ENCODE peak calls at places on chromosome 15, in four cellular contexts. One of them, this sample, is unnamed.
A peak's percentile ranks its signal among the peaks of the same experiment; 100 is the strongest.

GRCh38 chr15:92812271-92812670 is 87.9 kb upstream of the CHD2 start:
- DNase-seq in endothelial cell of umbilical vein: no peak
- DNase-seq in IMR-90: no peak
- DNase-seq in K562: no peak
- DNase-seq in this sample: no peak

GRCh38 chr15:71586463-71586862 is 223.9 kb upstream of the NR2E3 start:
- DNase-seq in endothelial cell of umbilical vein: no peak
- DNase-seq in IMR-90: no peak
- DNase-seq in K562: no peak
- DNase-seq in this sample: no peak

GRCh38 chr15:61820212-61820611 is 240.0 kb downstream of the VPS13C start:
- DNase-seq in endothelial cell of umbilical vein: no peak
- DNase-seq in IMR-90: no peak
- DNase-seq in K562: no peak
- DNase-seq in this sample: no peak

GRCh38 chr15:36948982-36949381 is 151.4 kb downstream of the MEIS2 start:
- DNase-seq in endothelial cell of umbilical vein: no peak
- DNase-seq in IMR-90: no peak
- DNase-seq in K562: no peak
- DNase-seq in this sample: no peak

GRCh38 chr15:45048784-45049631 is 26.0 kb downstream of the SORD start:
- DNase-seq in endothelial cell of umbilical vein: no peak
- DNase-seq in IMR-90: peak; percentile 40
- DNase-seq in K562: peak; percentile 86
- DNase-seq in this sample: no peak

GRCh38 chr15:48005921-48006541 is 114.8 kb upstream of the SLC24A5 start:
- DNase-seq in endothelial cell of umbilical vein: no peak
- DNase-seq in IMR-90: no peak
- DNase-seq in K562: no peak
- DNase-seq in this sample: no peak

GRCh38 chr15:57297163-57297593 is 79.1 kb upstream of the CGNL1 start:
- DNase-seq in endothelial cell of umbilical vein: no peak
- DNase-seq in IMR-90: no peak
- DNase-seq in K562: no peak
- DNase-seq in this sample: no peak

GRCh38 chr15:100780208-100780800 is 99.3 kb upstream of the ALDH1A3 start:
- DNase-seq in endothelial cell of umbilical vein: no peak
- DNase-seq in IMR-90: no peak
- DNase-seq in K562: no peak
- DNase-seq in this sample: no peak

GRCh38 chr15:27592036-27592725 is 506.9 kb downstream of the OCA2 start:
- DNase-seq in endothelial cell of umbilical vein: no peak
- DNase-seq in IMR-90: no peak
- DNase-seq in K562: no peak
- DNase-seq in this sample: no peak

GRCh38 chr15:81295466-81296145 is 28.3 kb downstream of the STARD5 start:
- DNase-seq in endothelial cell of umbilical vein: no peak
- DNase-seq in IMR-90: no peak
- DNase-seq in K562: no peak
- DNase-seq in this sample: no peak

GRCh38 chr15:41513282-41514227 is at the start of gene LTK:
- DNase-seq in endothelial cell of umbilical vein: no peak
- DNase-seq in IMR-90: no peak
- DNase-seq in K562: peak; percentile 92
- DNase-seq in this sample: no peak

GRCh38 chr15:101303408-101303807 is 8.4 kb upstream of the SNRPA1 start:
- DNase-seq in endothelial cell of umbilical vein: no peak
- DNase-seq in IMR-90: no peak
- DNase-seq in K562: no peak
- DNase-seq in this sample: no peak

GRCh38 chr15:95875141-95875643 is 455.3 kb upstream of the NR2F2 start:
- DNase-seq in endothelial cell of umbilical vein: peak; percentile 48
- DNase-seq in IMR-90: no peak
- DNase-seq in K562: no peak
- DNase-seq in this sample: no peak

GRCh38 chr15:84633311-84634227 is 20.5 kb downstream of the WDR73 start:
- DNase-seq in endothelial cell of umbilical vein: peak; percentile 85
- DNase-seq in IMR-90: peak; percentile 67
- DNase-seq in K562: peak; percentile 57
- DNase-seq in this sample: no peak

GRCh38 chr15:66787472-66787871 is 85.4 kb downstream of the SMAD6 start:
- DNase-seq in endothelial cell of umbilical vein: no peak
- DNase-seq in IMR-90: no peak
- DNase-seq in K562: no peak
- DNase-seq in this sample: no peak

GRCh38 chr15:41967506-41968206 is 4.7 kb downstream of the EHD4 start:
- DNase-seq in endothelial cell of umbilical vein: peak; percentile 73
- DNase-seq in IMR-90: peak; percentile 36
- DNase-seq in K562: no peak
- DNase-seq in this sample: peak; percentile 45

GRCh38 chr15:59594493-59594942 is 17.1 kb upstream of the GCNT3 start:
- DNase-seq in endothelial cell of umbilical vein: peak; percentile 23
- DNase-seq in IMR-90: peak; percentile 86
- DNase-seq in K562: no peak
- DNase-seq in this sample: no peak

GRCh38 chr15:35281515-35281914 is 196.4 kb upstream of the NANOGP8 start:
- DNase-seq in endothelial cell of umbilical vein: no peak
- DNase-seq in IMR-90: peak; percentile 70
- DNase-seq in K562: no peak
- DNase-seq in this sample: no peak

GRCh38 chr15:83164409-83165404 is 42.9 kb downstream of the HDGFL3 start:
- DNase-seq in endothelial cell of umbilical vein: peak; percentile 80
- DNase-seq in IMR-90: peak; percentile 86
- DNase-seq in K562: no peak
- DNase-seq in this sample: no peak

GRCh38 chr15:57345584-57345983 is 30.7 kb upstream of the CGNL1 start:
- DNase-seq in endothelial cell of umbilical vein: peak; percentile 36
- DNase-seq in IMR-90: no peak
- DNase-seq in K562: no peak
- DNase-seq in this sample: no peak

GRCh38 chr15:36075333-36075732 is 504.1 kb upstream of the CDIN1 start:
- DNase-seq in endothelial cell of umbilical vein: no peak
- DNase-seq in IMR-90: peak; percentile 30
- DNase-seq in K562: no peak
- DNase-seq in this sample: no peak

GRCh38 chr15:40339621-40339945 is 1.2 kb downstream of the CCDC9B start:
- DNase-seq in endothelial cell of umbilical vein: no peak
- DNase-seq in IMR-90: no peak
- DNase-seq in K562: no peak
- DNase-seq in this sample: no peak

GRCh38 chr15:56866798-56867197 is 51.6 kb upstream of the TCF12 start:
- DNase-seq in endothelial cell of umbilical vein: peak; percentile 4
- DNase-seq in IMR-90: peak; percentile 26
- DNase-seq in K562: no peak
- DNase-seq in this sample: no peak

GRCh38 chr15:68507447-68507846 is 71.3 kb upstream of the CORO2B start:
- DNase-seq in endothelial cell of umbilical vein: no peak
- DNase-seq in IMR-90: no peak
- DNase-seq in K562: no peak
- DNase-seq in this sample: no peak

GRCh38 chr15:99155961-99156443 is 51.1 kb downstream of the SYNM start:
- DNase-seq in endothelial cell of umbilical vein: no peak
- DNase-seq in IMR-90: peak; percentile 65
- DNase-seq in K562: peak; percentile 14
- DNase-seq in this sample: no peak

GRCh38 chr15:43516185-43516584 is 1.2 kb upstream of the MAP1A start:
- DNase-seq in endothelial cell of umbilical vein: no peak
- DNase-seq in IMR-90: no peak
- DNase-seq in K562: no peak
- DNase-seq in this sample: no peak

GRCh38 chr15:97759363-97759762 is 201.1 kb upstream of the ARRDC4 start:
- DNase-seq in endothelial cell of umbilical vein: peak; percentile 62
- DNase-seq in IMR-90: no peak
- DNase-seq in K562: no peak
- DNase-seq in this sample: no peak

DNA sequence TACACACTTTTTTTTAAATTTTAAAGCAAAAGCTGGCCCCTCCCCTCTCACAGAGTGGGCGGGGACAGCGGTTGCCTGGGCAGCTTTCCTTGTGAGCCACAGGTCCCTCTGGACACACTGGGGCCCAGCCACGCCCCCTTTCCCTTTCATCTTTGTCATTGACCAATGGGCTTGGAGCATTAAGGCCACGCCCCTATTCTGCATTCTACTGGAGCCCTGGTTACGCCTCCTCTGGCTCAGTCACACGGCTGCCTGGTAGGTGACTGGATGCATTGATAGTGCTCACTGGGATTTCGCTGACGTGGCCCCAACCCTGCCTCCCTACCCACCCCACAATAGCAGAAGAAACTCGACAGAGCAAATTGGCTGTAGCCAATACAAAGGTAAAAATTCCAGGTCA is 112.5 kb upstream of the FAN1 start:
- DNase-seq in endothelial cell of umbilical vein: no peak
- DNase-seq in IMR-90: no peak
- DNase-seq in K562: peak; percentile 78
- DNase-seq in this sample: no peak
- TF ChIP-seq FOS in endothelial cell of umbilical vein: no peak
- TF ChIP-seq FOS in IMR-90: no peak
- TF ChIP-seq FOS in K562: no peak
- TF ChIP-seq FOS in this sample: no peak

GRCh38 chr15:88904808-88905327 is 8.3 kb downstream of the MFGE8 start:
- DNase-seq in endothelial cell of umbilical vein: peak; percentile 78
- DNase-seq in IMR-90: peak; percentile 70
- DNase-seq in K562: peak; percentile 88
- DNase-seq in this sample: peak; percentile 32
- TF ChIP-seq FOS in endothelial cell of umbilical vein: no peak
- TF ChIP-seq FOS in IMR-90: no peak
- TF ChIP-seq FOS in K562: no peak
- TF ChIP-seq FOS in this sample: no peak

GRCh38 chr15:73753250-73754130 is at the start of gene INSYN1:
- DNase-seq in endothelial cell of umbilical vein: no peak
- DNase-seq in IMR-90: no peak
- DNase-seq in K562: no peak
- DNase-seq in this sample: no peak
- TF ChIP-seq FOS in endothelial cell of umbilical vein: no peak
- TF ChIP-seq FOS in IMR-90: no peak
- TF ChIP-seq FOS in K562: no peak
- TF ChIP-seq FOS in this sample: no peak

GRCh38 chr15:89785771-89786135 is 9.6 kb downstream of the MESP2 start:
- DNase-seq in endothelial cell of umbilical vein: peak; percentile 36
- DNase-seq in IMR-90: peak; percentile 61
- DNase-seq in K562: no peak
- DNase-seq in this sample: no peak
- TF ChIP-seq FOS in endothelial cell of umbilical vein: no peak
- TF ChIP-seq FOS in IMR-90: no peak
- TF ChIP-seq FOS in K562: no peak
- TF ChIP-seq FOS in this sample: no peak

GRCh38 chr15:51947124-51947523 is 24.5 kb downstream of the LEO1 start:
- DNase-seq in endothelial cell of umbilical vein: no peak
- DNase-seq in IMR-90: peak; percentile 28
- DNase-seq in K562: no peak
- DNase-seq in this sample: no peak
- TF ChIP-seq FOS in endothelial cell of umbilical vein: no peak
- TF ChIP-seq FOS in IMR-90: no peak
- TF ChIP-seq FOS in K562: no peak
- TF ChIP-seq FOS in this sample: no peak

This sample was measured in GM12878.